ENCODE peak calls at places on chromosomes 5 and 9, in ten cellular contexts. U is brain pericyte, G is Right ventricle myocardium superior, T is SW480, F is iPS-NIHi11, J is cardiac fibroblast, S is heart right ventricle, P is germinal center, Y is Daoy, E is psoas muscle. A is an unnamed sample.

GRCh38 chr9:114016629-114017423 is 61.3 kb downstream of the AMBP start:
- DNase-seq in J (no peak), P (no peak), G (no peak), T (no peak), Y (no peak), F (no peak), U (no peak), S (peak), E (no peak), A (no peak)

GRCh38 chr5:159971038-159971437 is 37.9 kb upstream of the TTC1 start:
- DNase-seq in S (no peak), T (no peak), G (no peak), J (peak), Y (no peak), E (no peak), P (no peak), U (no peak), F (no peak), A (no peak)

GRCh38 chr9:83196946-83197345 is 134.0 kb upstream of the RASEF start:
- DNase-seq in U (no peak), F (no peak), Y (peak), J (no peak), P (no peak), G (no peak), E (no peak), S (no peak), T (no peak), A (no peak)

GRCh38 chr5:13613621-13614020 is 330.9 kb downstream of the DNAH5 start:
- DNase-seq in U (no peak), F (no peak), T (no peak), E (no peak), S (no peak), Y (no peak), P (no peak), G (no peak), J (no peak), A (no peak)

GRCh38 chr5:62606878-62607277 is 28.3 kb downstream of the LRRC70 start:
- DNase-seq in Y (no peak), G (no peak), S (no peak), E (no peak), F (no peak), J (peak), P (no peak), U (no peak), T (no peak), A (no peak)

GRCh38 chr5:107067391-107067790 is 603.3 kb downstream of the EFNA5 start:
- DNase-seq in U (no peak), T (no peak), F (no peak), G (peak), E (no peak), P (no peak), S (peak), J (no peak), Y (no peak), A (no peak)

GRCh38 chr5:34660444-34660843 is 4.3 kb downstream of the RAI14 start:
- DNase-seq in Y (peak), S (no peak), F (no peak), J (peak), G (no peak), E (no peak), T (no peak), P (no peak), U (no peak), A (no peak)

GRCh38 chr5:144183254-144183889 is 12.7 kb downstream of the KCTD16 start:
- DNase-seq in T (peak), U (no peak), J (peak), Y (no peak), F (no peak), P (no peak), E (no peak), S (no peak), G (no peak), A (no peak)

GRCh38 chr5:132439521-132440206 is 50.9 kb downstream of the IRF1 start:
- DNase-seq in G (peak), P (no peak), E (peak), Y (peak), U (no peak), S (peak), T (no peak), F (no peak), J (peak), A (no peak)

GRCh38 chr9:73155389-73155788 is 3.7 kb downstream of the ANXA1 start:
- DNase-seq in E (no peak), J (no peak), P (no peak), G (no peak), T (no peak), Y (no peak), S (no peak), F (no peak), U (no peak), A (peak)

A was measured in GF-D8.